ENCODE peak calls at places on chromosome X, in ten cellular contexts. One of them, this sample, is unnamed.

GRCh38 chrX:45422216-45422925 is 221.7 kb upstream of the DIPK2B start:
- DNase-seq in NCI-H2081: no peak
- DNase-seq in foreskin keratinocyte: peak
- DNase-seq in NCI-H1694 treated with DMSO at 0.1 percent for 48 hours: no peak
- DNase-seq in iris pigment epithelial cell: peak
- DNase-seq in stimulated activated CD4-positive, alpha-beta T cell treated with anti-CD3 and anti-CD28 coated beads, Interleukin-15, amount 100 ng/mL, for 24 hours: no peak
- DNase-seq in stimulated activated CD8-positive, alpha-beta memory T cell treated with anti-CD3 and anti-CD28 coated beads, Interleukin-2, amount 100 ng/mL, for 1 hour: no peak
- DNase-seq in choroid plexus epithelial cell: no peak
- DNase-seq in substantia nigra: no peak
- DNase-seq in AG08395: no peak
- DNase-seq in this sample: no peak

GRCh38 chrX:73127700-73128241 is 48.5 kb upstream of the PABPC1L2A start:
- DNase-seq in choroid plexus epithelial cell: no peak
- DNase-seq in substantia nigra: peak
- DNase-seq in NCI-H2081: no peak
- DNase-seq in stimulated activated CD4-positive, alpha-beta T cell treated with anti-CD3 and anti-CD28 coated beads, Interleukin-15, amount 100 ng/mL, for 24 hours: peak
- DNase-seq in foreskin keratinocyte: peak
- DNase-seq in AG08395: no peak
- DNase-seq in stimulated activated CD8-positive, alpha-beta memory T cell treated with anti-CD3 and anti-CD28 coated beads, Interleukin-2, amount 100 ng/mL, for 1 hour: no peak
- DNase-seq in NCI-H1694 treated with DMSO at 0.1 percent for 48 hours: no peak
- DNase-seq in iris pigment epithelial cell: no peak
- DNase-seq in this sample: no peak

GRCh38 chrX:132615396-132616131 is 126.7 kb upstream of the MBNL3 start:
- DNase-seq in choroid plexus epithelial cell: peak
- DNase-seq in foreskin keratinocyte: peak
- DNase-seq in stimulated activated CD4-positive, alpha-beta T cell treated with anti-CD3 and anti-CD28 coated beads, Interleukin-15, amount 100 ng/mL, for 24 hours: peak
- DNase-seq in NCI-H1694 treated with DMSO at 0.1 percent for 48 hours: no peak
- DNase-seq in iris pigment epithelial cell: peak
- DNase-seq in AG08395: no peak
- DNase-seq in NCI-H2081: peak
- DNase-seq in substantia nigra: peak
- DNase-seq in stimulated activated CD8-positive, alpha-beta memory T cell treated with anti-CD3 and anti-CD28 coated beads, Interleukin-2, amount 100 ng/mL, for 1 hour: no peak
- DNase-seq in this sample: no peak

GRCh38 chrX:100194073-100194775 is 215.8 kb downstream of the PCDH19 start:
- DNase-seq in choroid plexus epithelial cell: no peak
- DNase-seq in iris pigment epithelial cell: no peak
- DNase-seq in stimulated activated CD4-positive, alpha-beta T cell treated with anti-CD3 and anti-CD28 coated beads, Interleukin-15, amount 100 ng/mL, for 24 hours: no peak
- DNase-seq in substantia nigra: no peak
- DNase-seq in NCI-H1694 treated with DMSO at 0.1 percent for 48 hours: no peak
- DNase-seq in NCI-H2081: no peak
- DNase-seq in stimulated activated CD8-positive, alpha-beta memory T cell treated with anti-CD3 and anti-CD28 coated beads, Interleukin-2, amount 100 ng/mL, for 1 hour: no peak
- DNase-seq in AG08395: no peak
- DNase-seq in foreskin keratinocyte: no peak
- DNase-seq in this sample: no peak

GRCh38 chrX:150363561-150364346 is 637 bp downstream of the MAMLD1 start:
- DNase-seq in iris pigment epithelial cell: peak
- DNase-seq in AG08395: no peak
- DNase-seq in stimulated activated CD4-positive, alpha-beta T cell treated with anti-CD3 and anti-CD28 coated beads, Interleukin-15, amount 100 ng/mL, for 24 hours: peak
- DNase-seq in substantia nigra: no peak
- DNase-seq in stimulated activated CD8-positive, alpha-beta memory T cell treated with anti-CD3 and anti-CD28 coated beads, Interleukin-2, amount 100 ng/mL, for 1 hour: no peak
- DNase-seq in foreskin keratinocyte: peak
- DNase-seq in NCI-H1694 treated with DMSO at 0.1 percent for 48 hours: peak
- DNase-seq in choroid plexus epithelial cell: peak
- DNase-seq in NCI-H2081: no peak
- DNase-seq in this sample: no peak

GRCh38 chrX:23694606-23695005 is 27.3 kb downstream of the PRDX4 start:
- DNase-seq in stimulated activated CD8-positive, alpha-beta memory T cell treated with anti-CD3 and anti-CD28 coated beads, Interleukin-2, amount 100 ng/mL, for 1 hour: no peak
- DNase-seq in AG08395: peak
- DNase-seq in iris pigment epithelial cell: peak
- DNase-seq in substantia nigra: peak
- DNase-seq in foreskin keratinocyte: peak
- DNase-seq in NCI-H1694 treated with DMSO at 0.1 percent for 48 hours: no peak
- DNase-seq in NCI-H2081: peak
- DNase-seq in stimulated activated CD4-positive, alpha-beta T cell treated with anti-CD3 and anti-CD28 coated beads, Interleukin-15, amount 100 ng/mL, for 24 hours: peak
- DNase-seq in choroid plexus epithelial cell: peak
- DNase-seq in this sample: peak

GRCh38 chrX:146973283-146973682 is 158.7 kb upstream of the CXorf51A start:
- DNase-seq in choroid plexus epithelial cell: no peak
- DNase-seq in NCI-H1694 treated with DMSO at 0.1 percent for 48 hours: no peak
- DNase-seq in AG08395: no peak
- DNase-seq in foreskin keratinocyte: no peak
- DNase-seq in stimulated activated CD8-positive, alpha-beta memory T cell treated with anti-CD3 and anti-CD28 coated beads, Interleukin-2, amount 100 ng/mL, for 1 hour: no peak
- DNase-seq in substantia nigra: no peak
- DNase-seq in NCI-H2081: no peak
- DNase-seq in stimulated activated CD4-positive, alpha-beta T cell treated with anti-CD3 and anti-CD28 coated beads, Interleukin-15, amount 100 ng/mL, for 24 hours: no peak
- DNase-seq in iris pigment epithelial cell: no peak
- DNase-seq in this sample: no peak

GRCh38 chrX:106611682-106612402 is at the start of gene RADX:
- DNase-seq in choroid plexus epithelial cell: peak
- DNase-seq in foreskin keratinocyte: peak
- DNase-seq in NCI-H1694 treated with DMSO at 0.1 percent for 48 hours: peak
- DNase-seq in AG08395: peak
- DNase-seq in stimulated activated CD8-positive, alpha-beta memory T cell treated with anti-CD3 and anti-CD28 coated beads, Interleukin-2, amount 100 ng/mL, for 1 hour: peak
- DNase-seq in substantia nigra: peak
- DNase-seq in stimulated activated CD4-positive, alpha-beta T cell treated with anti-CD3 and anti-CD28 coated beads, Interleukin-15, amount 100 ng/mL, for 24 hours: peak
- DNase-seq in NCI-H2081: peak
- DNase-seq in iris pigment epithelial cell: peak
- DNase-seq in this sample: peak

GRCh38 chrX:25597561-25597960 is 540.6 kb upstream of the MAGEB18 start:
- DNase-seq in stimulated activated CD8-positive, alpha-beta memory T cell treated with anti-CD3 and anti-CD28 coated beads, Interleukin-2, amount 100 ng/mL, for 1 hour: no peak
- DNase-seq in substantia nigra: no peak
- DNase-seq in choroid plexus epithelial cell: peak
- DNase-seq in AG08395: no peak
- DNase-seq in stimulated activated CD4-positive, alpha-beta T cell treated with anti-CD3 and anti-CD28 coated beads, Interleukin-15, amount 100 ng/mL, for 24 hours: no peak
- DNase-seq in NCI-H1694 treated with DMSO at 0.1 percent for 48 hours: no peak
- DNase-seq in foreskin keratinocyte: no peak
- DNase-seq in iris pigment epithelial cell: peak
- DNase-seq in NCI-H2081: no peak
- DNase-seq in this sample: no peak

GRCh38 chrX:104018126-104018525 is 4.6 kb upstream of the H2BW1 start:
- DNase-seq in AG08395: no peak
- DNase-seq in foreskin keratinocyte: no peak
- DNase-seq in stimulated activated CD8-positive, alpha-beta memory T cell treated with anti-CD3 and anti-CD28 coated beads, Interleukin-2, amount 100 ng/mL, for 1 hour: no peak
- DNase-seq in NCI-H1694 treated with DMSO at 0.1 percent for 48 hours: no peak
- DNase-seq in stimulated activated CD4-positive, alpha-beta T cell treated with anti-CD3 and anti-CD28 coated beads, Interleukin-15, amount 100 ng/mL, for 24 hours: no peak
- DNase-seq in substantia nigra: no peak
- DNase-seq in NCI-H2081: no peak
- DNase-seq in iris pigment epithelial cell: no peak
- DNase-seq in choroid plexus epithelial cell: peak
- DNase-seq in this sample: no peak

This sample was measured in GM10248.